ENCODE peak calls at places on chromosome 15, in seven cellular contexts. Y is GM12878; P is IMR-90; K is A549; L is CD8-positive, alpha-beta T cell; O is PC-3; M is mucosa of descending colon. H is an unnamed sample. For H3K4me1, the result is how much of the 10 kb centered on the place peaks cover.

GRCh38 chr15:65177901-65178300 is 7.2 kb downstream of the CLPX start:
- DNase-seq in P (no peak), L (no peak), O (peak), M (no peak), Y (no peak), K (no peak), H (no peak)

GRCh38 chr15:78749831-78750230 is 61.4 kb downstream of the ADAMTS7 start:
- DNase-seq in O (no peak), P (no peak), K (no peak), M (no peak), Y (no peak), L (no peak), H (peak)

GRCh38 chr15:25439456-25439836 is 622 bp upstream of the UBE3A start:
- DNase-seq in O (peak), M (no peak), K (no peak), Y (no peak), L (no peak), P (peak), H (no peak)

GRCh38 chr15:47553933-47554332 is 163.4 kb upstream of the SEMA6D start:
- DNase-seq in O (no peak), M (no peak), L (no peak), P (no peak), K (no peak), Y (no peak), H (no peak)

GRCh38 chr15:78358114-78358513 is 18.0 kb downstream of the CRABP1 start:
- DNase-seq in O (no peak), K (no peak), P (no peak), M (no peak), L (no peak), Y (no peak), H (no peak)

GRCh38 chr15:86568378-86568777 is 488.7 kb downstream of the AGBL1 start:
- DNase-seq in M (no peak), P (no peak), Y (no peak), L (no peak), O (no peak), K (no peak), H (no peak)

GRCh38 chr15:22887157-22887951 is 48.9 kb downstream of the NIPA2 start:
- DNase-seq in P (peak), O (peak), M (peak), L (no peak), Y (no peak), K (no peak), H (no peak)

GRCh38 chr15:48859426-48859825 is 18.5 kb upstream of the EID1 start:
- DNase-seq in P (peak), K (no peak), L (no peak), Y (no peak), O (peak), M (no peak), H (no peak)

GRCh38 chr15:67174864-67175573 is 79.4 kb downstream of the AAGAB start:
- DNase-seq in O (peak), L (no peak), K (peak), P (peak), M (no peak), Y (no peak), H (no peak)

GRCh38 chr15:100879461-100880138 is at the start of gene ALDH1A3:
- DNase-seq in K (peak), O (peak), P (peak), L (no peak), M (peak), Y (no peak), H (peak)

GRCh38 chr15:66786708-66787471 is 84.9 kb downstream of the SMAD6 start:
- DNase-seq in O (no peak), M (no peak), K (no peak), Y (no peak), P (peak), L (no peak), H (no peak)

GRCh38 chr15:26805470-26805869 is 32.6 kb upstream of the GABRB3 start:
- DNase-seq in Y (no peak), M (no peak), O (no peak), L (no peak), P (no peak), K (no peak), H (no peak)

GRCh38 chr15:63372018-63372705 is 9.5 kb downstream of the CA12 start:
- DNase-seq in O (peak), K (peak), Y (no peak), P (peak), M (no peak), L (no peak), H (peak)

GRCh38 chr15:88629071-88629470 is 7.9 kb downstream of the AEN start:
- DNase-seq in P (no peak), Y (no peak), M (peak), K (no peak), O (no peak), L (no peak), H (no peak)

GRCh38 chr15:51093865-51094605 is 671 bp downstream of the TNFAIP8L3 start:
- DNase-seq in Y (no peak), K (peak), L (no peak), O (no peak), M (peak), P (no peak), H (no peak)

GRCh38 chr15:96348112-96349027 is 17.9 kb downstream of the NR2F2 start:
- DNase-seq in M (no peak), O (no peak), L (no peak), K (no peak), P (no peak), Y (no peak), H (no peak)
- H3K4me1 ChIP-seq in M (under half), O (under half), L (under half), K (under half), P (under half), Y (under half), H (under half)

GRCh38 chr15:40441012-40441735 is 421 bp downstream of the BAHD1 start:
- DNase-seq in P (no peak), L (no peak), K (peak), M (no peak), O (no peak), Y (no peak), H (no peak)
- TF ChIP-seq CTCF in P (peak), L (no peak), K (no peak), M (no peak), O (no peak), Y (no peak), H (no peak)

DNA sequence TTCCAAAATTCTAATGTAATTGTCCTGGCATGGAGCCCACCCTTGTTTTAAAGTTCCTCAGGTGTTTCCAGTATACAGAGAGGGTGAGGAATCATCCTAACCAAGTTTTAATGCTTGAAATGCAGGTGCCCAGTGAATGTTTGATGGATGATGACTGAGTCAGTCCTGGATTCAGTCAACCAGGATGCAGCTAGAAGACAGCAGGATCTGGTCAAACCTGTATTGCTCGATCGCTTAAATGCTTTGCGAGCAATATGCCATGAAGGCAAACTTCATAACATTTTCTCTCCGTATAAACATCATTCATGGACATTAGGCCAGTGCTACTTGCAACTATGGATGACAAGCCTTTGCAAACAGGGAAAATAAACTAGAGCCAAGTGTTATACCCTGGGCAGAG is 591.2 kb downstream of the RSL24D1 start:
- DNase-seq in P (no peak), Y (no peak), K (no peak), L (no peak), M (no peak), O (peak), H (no peak)
- H3K4me1 ChIP-seq in P (under half), Y (under half), K (under half), L (under half), M (under half), O (under half), H (under half)

DNA sequence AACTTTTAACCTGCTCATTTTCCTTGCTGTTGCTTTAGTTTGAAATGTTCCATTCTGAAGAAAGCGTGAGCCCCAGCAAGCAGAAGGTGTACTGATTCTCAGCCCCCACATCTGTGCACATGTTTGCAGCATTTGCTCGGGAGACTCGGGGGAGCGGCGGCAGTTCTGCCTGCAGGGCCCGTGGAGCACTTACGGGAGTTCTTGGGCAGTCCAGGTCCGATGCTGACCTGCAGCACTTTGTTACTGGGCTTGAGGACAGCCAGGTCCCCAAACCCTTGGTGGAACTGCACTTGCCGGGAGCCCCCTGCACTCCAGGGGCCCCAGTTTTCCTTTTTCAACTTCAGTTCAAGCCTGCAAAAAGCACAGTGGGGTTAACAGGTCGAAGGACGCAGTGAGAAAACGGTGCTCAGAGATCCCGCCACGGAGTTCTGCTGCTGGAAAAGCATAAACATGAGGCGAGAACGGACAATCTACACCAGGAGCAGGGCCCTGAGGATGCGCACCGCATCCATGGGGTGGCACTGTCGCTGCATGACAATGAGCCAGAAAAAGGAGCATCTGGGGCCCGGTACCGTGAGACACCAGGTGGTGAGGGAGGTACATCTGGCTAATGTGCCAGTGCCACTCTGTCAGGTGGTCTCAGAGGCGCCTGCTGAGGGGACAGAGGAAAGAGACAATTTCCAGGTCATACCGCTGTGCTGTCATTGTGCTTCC is 45.6 kb upstream of the LDHAL6B start:
- DNase-seq in O (peak), M (no peak), K (peak), L (no peak), P (peak), Y (no peak), H (no peak)
- TF ChIP-seq CTCF in O (peak), M (no peak), K (peak), L (no peak), P (peak), Y (peak), H (peak)

DNA sequence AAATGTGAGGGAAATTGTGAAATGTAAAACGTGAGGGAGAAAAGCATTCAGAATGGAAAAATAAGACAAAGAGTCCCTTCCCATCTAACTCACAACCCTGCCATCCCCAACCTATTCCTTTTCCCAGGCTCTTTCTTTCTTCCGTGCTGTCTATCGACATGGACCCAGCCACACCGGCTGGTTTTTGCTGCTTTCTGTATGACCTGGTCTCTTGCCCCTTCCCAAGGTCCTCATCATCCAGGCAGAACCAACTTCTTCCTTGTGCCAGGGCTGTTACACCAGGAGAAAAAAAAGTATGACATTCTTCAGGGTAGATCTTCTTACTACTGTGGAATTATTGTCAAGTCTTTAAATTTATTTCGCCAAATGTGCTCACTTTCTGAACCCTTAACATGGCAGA is 6.8 kb downstream of the CAPN3 start:
- DNase-seq in M (no peak), L (no peak), O (no peak), P (no peak), K (no peak), Y (no peak), H (no peak)
- H3K4me1 ChIP-seq in M (under half), L (under half), O (under half), P (under half), K (under half), Y (under half), H (under half)

GRCh38 chr15:72231066-72231846 is at the start of gene PKM:
- DNase-seq in M (peak), P (peak), K (peak), L (peak), O (peak), Y (peak), H (peak)
- TF ChIP-seq CTCF in M (no peak), P (no peak), K (no peak), L (no peak), O (no peak), Y (no peak), H (no peak)

DNA sequence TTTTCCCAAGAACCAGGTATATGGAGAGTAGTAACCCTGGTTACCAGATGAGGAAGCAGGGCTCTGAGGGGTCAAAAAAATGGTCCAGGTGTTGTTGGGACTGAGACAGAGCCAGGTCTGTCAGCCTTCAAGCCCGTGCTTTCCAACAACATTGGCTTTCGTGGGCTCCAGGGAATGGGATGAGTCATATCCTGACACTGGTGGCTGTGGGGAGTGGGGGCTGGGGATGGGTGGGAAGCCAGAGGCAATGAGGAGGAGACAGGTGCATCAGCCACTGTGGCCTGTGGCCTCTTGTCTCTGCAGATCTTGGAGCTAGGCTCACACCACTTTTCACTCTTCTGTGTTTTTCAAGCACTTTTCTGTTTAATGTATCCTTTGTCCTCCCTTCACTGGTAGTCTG is 38.2 kb downstream of the CORO2B start:
- DNase-seq in K (no peak), Y (no peak), L (no peak), P (peak), O (no peak), M (no peak), H (no peak)
- H3K4me1 ChIP-seq in K (under half), Y (under half), L (under half), P (under half), O (under half), M (under half), H (under half)

GRCh38 chr15:75647370-75648155 is at the start of gene SNX33:
- DNase-seq in O (peak), M (peak), P (peak), K (peak), L (peak), Y (no peak), H (peak)
- TF ChIP-seq CTCF in O (peak), M (peak), P (peak), K (peak), L (no peak), Y (peak), H (no peak)

GRCh38 chr15:91929509-91929908 is 76.0 kb downstream of the SLCO3A1 start:
- DNase-seq in P (no peak), Y (no peak), K (no peak), O (no peak), L (no peak), M (no peak), H (no peak)
- H3K4me1 ChIP-seq in P (under half), Y (under half), K (under half), O (under half), L (under half), M (under half), H (under half)

DNA sequence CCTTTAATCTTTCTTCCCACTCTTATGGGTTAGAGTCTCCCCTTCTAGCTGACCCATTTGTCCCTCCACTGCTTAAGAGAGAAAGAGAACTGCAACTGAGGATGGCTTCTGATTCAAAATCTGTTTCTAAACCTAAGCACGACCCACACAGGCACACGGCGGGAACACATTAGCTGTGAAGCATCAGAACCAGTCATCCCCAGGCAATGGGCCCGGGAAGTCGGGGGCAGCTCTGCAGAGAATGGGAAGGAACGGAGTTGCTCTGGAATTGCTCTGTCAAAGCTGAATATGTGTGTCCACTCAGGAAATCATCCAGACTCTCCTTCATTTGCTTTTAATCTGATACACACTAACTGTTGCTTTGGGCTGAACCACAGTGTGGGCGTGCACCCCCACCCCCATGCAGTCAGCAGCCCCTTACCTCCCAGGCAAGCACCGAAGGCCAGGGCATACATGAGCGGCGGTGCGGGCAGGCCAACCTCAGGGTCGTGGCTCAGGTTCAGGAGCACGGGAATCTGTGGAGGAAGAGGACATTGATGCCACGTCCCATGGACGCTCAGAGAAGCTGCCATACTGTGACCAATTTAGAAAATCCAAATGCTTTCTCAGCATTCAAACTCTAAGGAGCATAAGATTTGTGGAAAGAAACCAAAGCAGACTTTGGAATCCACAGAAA is 248.0 kb downstream of the OCA2 start:
- DNase-seq in P (no peak), K (no peak), L (no peak), Y (no peak), O (no peak), M (no peak), H (peak)
- TF ChIP-seq CTCF in P (no peak), K (no peak), L (no peak), Y (no peak), O (no peak), M (no peak), H (no peak)